ENCODE peak calls at places on chromosome 16, in five cellular contexts. C is keratinocyte, U is astrocyte of the spinal cord, I is ascending aorta, P is heart right ventricle. R is an unnamed sample.

GRCh38 chr16:66629856-66630255 is 25.4 kb downstream of the CMTM3 start:
- DNase-seq in U (no peak), C (no peak), P (no peak), I (no peak), R (no peak)

GRCh38 chr16:51440096-51440495 is 289.0 kb upstream of the SALL1 start:
- DNase-seq in U (no peak), I (no peak), C (no peak), P (no peak), R (no peak)

GRCh38 chr16:3935921-3936320 is 55.4 kb upstream of the CREBBP start:
- DNase-seq in P (no peak), I (no peak), C (no peak), U (no peak), R (no peak)

GRCh38 chr16:35184356-35184870 is 1725.0 kb downstream of the TP53TG3F start:
- DNase-seq in U (no peak), I (no peak), C (no peak), P (no peak), R (no peak)

GRCh38 chr16:66474750-66475199 is 47.7 kb downstream of the BEAN1 start:
- DNase-seq in C (no peak), U (peak; percentile 6), I (peak; percentile 48), P (no peak), R (peak; percentile 85)

GRCh38 chr16:51592535-51592934 is 441.5 kb upstream of the SALL1 start:
- DNase-seq in C (no peak), I (no peak), U (no peak), P (no peak), R (no peak)

GRCh38 chr16:71933913-71934696 is 38.8 kb downstream of the IST1 start:
- DNase-seq in C (no peak), I (no peak), U (peak; percentile 67), P (no peak), R (no peak)

GRCh38 chr16:54434859-54435258 is 148.3 kb upstream of the IRX3 start:
- DNase-seq in I (no peak), C (no peak), U (no peak), P (no peak), R (no peak)

GRCh38 chr16:1013593-1013900 is 32.0 kb downstream of the SOX8 start:
- DNase-seq in C (no peak), I (no peak), P (no peak), U (no peak), R (no peak)

GRCh38 chr16:81036751-81037350 is 1.2 kb downstream of the ATMIN start:
- DNase-seq in U (no peak), C (no peak), I (no peak), P (peak; percentile 55), R (peak; percentile 22)

GRCh38 chr16:75138636-75139035 is 9.7 kb upstream of the ZFP1 start:
- DNase-seq in P (no peak), U (peak; percentile 52), I (no peak), C (no peak), R (no peak)

DNA sequence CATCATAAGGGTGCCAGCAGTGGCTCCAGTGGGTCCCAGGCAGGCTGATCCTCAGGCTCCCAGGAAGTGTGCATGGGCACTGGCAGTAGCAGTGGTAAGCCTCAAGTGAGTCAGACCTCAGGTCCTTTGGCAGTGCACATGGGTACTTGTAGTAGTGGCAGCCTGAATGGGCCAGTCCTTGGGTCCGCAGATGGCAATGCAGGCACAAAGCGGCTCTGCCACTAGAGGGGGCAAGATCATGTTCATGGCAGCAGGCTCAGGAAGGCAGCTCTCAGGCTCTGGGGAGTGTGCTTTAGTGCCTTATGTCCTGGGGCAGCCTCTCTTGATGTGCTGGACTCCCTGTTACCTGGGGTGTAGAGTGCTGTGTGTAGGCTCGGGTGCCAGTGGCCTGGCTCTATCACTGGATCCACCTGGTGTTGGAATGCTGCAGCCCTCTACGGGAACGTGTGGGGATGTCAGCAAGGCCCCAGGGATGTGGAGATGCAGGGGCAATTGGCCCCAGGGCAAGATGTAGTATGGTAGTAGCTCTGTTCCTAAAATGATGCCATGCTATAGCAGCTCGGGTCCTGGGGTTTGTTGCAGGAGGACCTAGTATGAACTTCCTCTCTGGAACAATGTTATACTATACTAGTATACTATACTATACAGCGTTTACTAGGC is 11.0 kb downstream of the ACSM3 start:
- DNase-seq in P (peak; percentile 32), C (peak; percentile 33), I (no peak), U (peak; percentile 47), R (peak; percentile 49)
- TF ChIP-seq CTCF in P (peak; percentile 56), C (peak; percentile 97), I (peak; percentile 33), U (peak; percentile 87), R (peak; percentile 85)

GRCh38 chr16:85546585-85547447 is 66.3 kb upstream of the GSE1 start:
- DNase-seq in P (no peak), U (no peak), C (no peak), I (no peak), R (no peak)
- TF ChIP-seq CTCF in P (peak; percentile 41), U (peak; percentile 32), C (peak; percentile 21), I (no peak), R (no peak)

GRCh38 chr16:7513429-7513828 is 180.8 kb downstream of the RBFOX1 start:
- DNase-seq in P (no peak), C (no peak), U (no peak), I (no peak), R (no peak)
- TF ChIP-seq CTCF in P (no peak), C (peak; percentile 31), U (no peak), I (no peak), R (no peak)

GRCh38 chr16:31214705-31215286 is 877 bp downstream of the TRIM72 start:
- DNase-seq in P (no peak), I (no peak), C (no peak), U (no peak), R (no peak)
- TF ChIP-seq CTCF in P (no peak), I (no peak), C (no peak), U (no peak), R (no peak)

R was measured in GM20000.